ENCODE peak calls at places on chromosomes 4 and X, in five cellular contexts. F is GM12891, B is K562, J is SK-N-SH, U is GM12878. Y is an unnamed sample.

GRCh38 chr4:69577245-69577644 is 62.2 kb downstream of the UGT2A2 start:
- DNase-seq in J (no peak), B (no peak), F (no peak), U (no peak), Y (no peak)

GRCh38 chrX:42943051-42943450 is 165.1 kb upstream of the PPP1R2C start:
- DNase-seq in B (no peak), U (no peak), F (no peak), J (no peak), Y (no peak)

GRCh38 chr4:43837171-43837570 is 611.4 kb downstream of the KCTD8 start:
- DNase-seq in F (no peak), J (no peak), U (no peak), B (no peak), Y (no peak)

GRCh38 chrX:471239-471638 is 84.5 kb upstream of the PPP2R3B start:
- DNase-seq in F (no peak), B (no peak), U (no peak), J (no peak), Y (no peak)

GRCh38 chr4:26860922-26861433 is 337 bp downstream of the STIM2 start:
- DNase-seq in U (no peak), B (no peak), F (peak; percentile 20), J (peak; percentile 68), Y (peak; percentile 21)

GRCh38 chrX:17154001-17154400 is 207.5 kb downstream of the REPS2 start:
- DNase-seq in U (no peak), J (no peak), F (no peak), B (no peak), Y (no peak)

GRCh38 chr4:85522836-85523235 is 47.9 kb downstream of the ARHGAP24 start:
- DNase-seq in U (no peak), F (no peak), J (no peak), B (no peak), Y (no peak)

GRCh38 chr4:147799986-147800555 is 68.2 kb downstream of the ARHGAP10 start:
- DNase-seq in U (peak; percentile 92), B (no peak), F (peak; percentile 37), J (no peak), Y (peak; percentile 38)

GRCh38 chr4:37767546-37767945 is 58.9 kb upstream of the PGM2 start:
- DNase-seq in B (no peak), F (no peak), U (no peak), J (no peak), Y (no peak)

GRCh38 chr4:77104405-77105292 is 28.9 kb upstream of the CCNI start:
- DNase-seq in J (no peak), U (no peak), B (no peak), F (no peak), Y (no peak)

GRCh38 chr4:118265312-118266144 is 87.3 kb downstream of the PRSS12 start:
- DNase-seq in J (peak; percentile 71), B (no peak), U (no peak), F (no peak), Y (no peak)

GRCh38 chr4:18388029-18388428 is 366.5 kb upstream of the LCORL start:
- DNase-seq in B (no peak), J (no peak), F (no peak), U (no peak), Y (no peak)

GRCh38 chr4:107876096-107876495 is 51.4 kb downstream of the SGMS2 start:
- DNase-seq in U (no peak), B (no peak), J (no peak), F (no peak), Y (no peak)

GRCh38 chrX:150038977-150039599 is 100.8 kb upstream of the EOLA2 start:
- DNase-seq in F (no peak), J (no peak), B (no peak), U (no peak), Y (no peak)

GRCh38 chr4:25702848-25703247 is 47.2 kb downstream of the SLC34A2 start:
- DNase-seq in J (no peak), U (no peak), B (no peak), F (no peak), Y (no peak)

GRCh38 chr4:6560416-6561172 is 14.4 kb upstream of the MAN2B2 start:
- DNase-seq in B (no peak), U (no peak), J (no peak), F (no peak), Y (no peak)

GRCh38 chr4:22315643-22316042 is 200.2 kb downstream of the ADGRA3 start:
- DNase-seq in B (no peak), U (no peak), J (no peak), F (no peak), Y (no peak)

GRCh38 chr4:67933038-67933437 is 30.3 kb downstream of the TMPRSS11A start:
- DNase-seq in J (no peak), B (no peak), U (no peak), F (no peak), Y (no peak)

GRCh38 chr4:158571736-158572135 is 50.1 kb downstream of the RXFP1 start:
- DNase-seq in J (no peak), F (no peak), B (no peak), U (no peak), Y (no peak)

GRCh38 chr4:177692907-177693306 is 250.7 kb upstream of the AGA start:
- DNase-seq in J (no peak), B (no peak), F (no peak), U (no peak), Y (no peak)

GRCh38 chrX:135629342-135629741 is 84.1 kb upstream of the CT45A1 start:
- DNase-seq in J (no peak), B (no peak), U (no peak), F (no peak), Y (no peak)

DNA sequence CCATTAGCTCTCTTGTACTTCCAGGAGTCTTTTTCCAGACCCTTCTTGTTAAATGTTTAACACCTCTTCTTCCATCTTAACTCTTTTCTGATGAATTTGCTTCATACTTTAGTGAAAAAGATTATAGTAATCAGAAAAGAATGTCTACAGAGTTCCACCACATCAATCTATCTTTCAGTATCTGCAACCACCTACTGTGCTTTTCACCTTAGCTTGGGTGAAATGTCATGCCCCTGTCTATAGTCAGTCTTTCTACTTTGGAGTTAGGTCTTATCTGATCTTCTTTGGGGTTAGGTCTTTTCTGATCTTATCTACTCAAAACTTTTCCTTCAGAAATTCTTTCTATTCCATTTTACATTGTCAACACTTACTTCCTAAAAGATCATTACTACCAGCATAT is 1310.2 kb downstream of the PCDH7 start:
- DNase-seq in J (no peak), F (no peak), U (no peak), B (no peak), Y (no peak)
- TF ChIP-seq TAF1 in J (no peak), F (no peak), U (no peak), B (no peak), Y (no peak)

GRCh38 chr4:150580244-150580643 is 1.7 kb upstream of the MAB21L2 start:
- DNase-seq in B (no peak), F (no peak), J (no peak), U (no peak), Y (no peak)

GRCh38 chr4:150578745-150579470 is 3.0 kb upstream of the MAB21L2 start:
- DNase-seq in J (no peak), U (no peak), B (no peak), F (no peak), Y (no peak)

GRCh38 chr4:150581611-150582010 is 340 bp upstream of the MAB21L2 start:
- DNase-seq in B (no peak), F (no peak), U (no peak), J (peak; percentile 70), Y (no peak)

GRCh38 chr4:150581206-150581605 is 745 bp upstream of the MAB21L2 start:
- DNase-seq in B (no peak), F (no peak), J (no peak), U (no peak), Y (no peak)

DNA sequence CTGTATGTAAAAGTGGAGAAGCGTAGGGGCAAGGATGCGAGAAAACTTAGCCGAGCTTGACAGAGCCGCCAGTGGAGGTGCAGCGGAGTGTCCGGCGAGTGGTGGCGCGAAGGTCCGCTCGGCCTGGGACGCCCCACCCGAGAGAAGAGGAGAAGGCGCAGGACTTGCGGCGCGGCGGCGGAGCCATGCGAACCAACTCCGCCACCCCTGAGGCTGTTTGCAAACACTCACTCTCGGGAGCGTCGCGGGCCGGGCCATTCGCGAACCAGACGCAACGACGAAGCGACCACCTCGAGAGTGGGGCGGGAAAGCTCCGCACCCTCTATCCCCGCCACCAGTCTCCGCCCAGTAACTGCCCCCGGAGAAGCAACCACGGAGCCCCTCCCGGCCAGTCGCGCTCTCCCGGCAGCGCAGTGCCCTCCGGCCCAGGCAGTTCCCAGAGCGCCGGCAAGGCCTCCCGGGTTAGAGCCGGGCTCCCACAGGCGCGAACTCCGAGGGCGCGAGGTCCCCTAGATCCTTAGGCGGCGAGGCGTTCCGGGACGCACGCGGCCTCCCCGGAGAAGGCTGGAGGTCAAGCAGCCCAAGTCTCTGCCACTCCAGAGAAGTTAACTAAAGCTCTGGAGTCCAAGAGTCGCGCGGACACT is 2.2 kb upstream of the MAB21L2 start:
- DNase-seq in F (no peak), J (peak; percentile 57), U (no peak), B (no peak), Y (no peak)
- TF ChIP-seq POLR2AphosphoS5 in F (no peak), J (no peak), U (no peak), B (no peak), Y (no peak)

DNA sequence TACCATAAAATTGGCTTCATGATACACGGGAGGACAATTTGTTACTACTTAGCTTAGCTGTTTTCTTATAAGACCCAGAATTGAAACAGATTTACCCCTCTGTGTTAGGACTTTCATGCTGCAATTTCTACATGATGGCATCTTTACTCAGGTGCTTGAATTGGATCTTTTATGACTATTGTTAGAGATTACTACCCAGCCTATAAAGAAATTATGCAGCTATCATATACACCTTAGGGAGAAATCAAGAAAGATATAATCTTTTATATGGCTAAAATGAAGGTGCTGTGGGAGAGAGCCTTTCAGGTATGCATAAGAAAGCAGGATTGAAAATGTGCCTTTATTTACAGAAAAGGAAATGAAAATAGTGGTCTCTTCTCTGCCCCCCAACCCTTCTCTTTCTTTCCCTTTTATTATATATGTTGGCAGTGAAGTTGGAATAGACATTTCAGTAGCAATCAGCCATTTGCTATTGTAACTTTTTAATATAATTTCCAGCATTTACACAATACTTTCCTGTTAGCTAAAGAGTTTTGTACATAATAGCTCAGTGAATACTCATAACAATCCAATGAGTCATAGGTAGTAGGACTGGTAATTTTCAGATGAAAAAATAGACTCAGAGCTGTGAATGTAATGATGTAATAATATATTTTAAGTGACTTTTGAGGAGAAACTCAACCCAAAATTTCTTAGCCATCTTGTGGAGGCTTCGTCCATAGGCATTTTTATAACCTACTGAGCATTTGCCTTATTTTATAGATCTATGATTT is 311.8 kb downstream of the ADGRL3 start:
- DNase-seq in U (no peak), J (no peak), F (no peak), B (no peak), Y (no peak)
- TF ChIP-seq TAF1 in U (no peak), J (no peak), F (no peak), B (no peak), Y (no peak)

GRCh38 chrX:100976211-100976610 is 6.7 kb downstream of the ARL13A start:
- DNase-seq in B (no peak), U (no peak), J (no peak), F (no peak), Y (no peak)
- TF ChIP-seq POLR2AphosphoS5 in B (no peak), U (no peak), J (no peak), F (no peak), Y (no peak)

GRCh38 chr4:73446336-73446938 is 10.4 kb downstream of the AFP start:
- DNase-seq in J (peak; percentile 46), B (peak; percentile 53), F (peak; percentile 7), U (no peak), Y (peak; percentile 12)

GRCh38 chr4:73448448-73449203 is 12.6 kb downstream of the AFP start:
- DNase-seq in B (no peak), U (no peak), J (no peak), F (no peak), Y (no peak)

GRCh38 chr4:73450398-73451004 is 14.5 kb downstream of the AFP start:
- DNase-seq in F (no peak), J (no peak), B (peak; percentile 29), U (no peak), Y (no peak)

GRCh38 chr4:73445383-73446335 is 9.6 kb downstream of the AFP start:
- DNase-seq in U (no peak), F (no peak), J (no peak), B (no peak), Y (no peak)

GRCh38 chr4:73447701-73448100 is 11.7 kb downstream of the AFP start:
- DNase-seq in B (no peak), F (no peak), J (no peak), U (no peak), Y (no peak)
- TF ChIP-seq TAF1 in B (no peak), F (no peak), J (no peak), U (no peak), Y (no peak)